ENCODE peak calls at places on chromosome 12, in four cellular contexts. M, W, S and H are unnamed samples.

GRCh38 chr12:107670999-107671643 is 14.5 kb upstream of the PWP1 start:
- DNase-seq in S (no peak), W (peak), M (no peak), H (no peak)

GRCh38 chr12:112170376-112170775 is 45.0 kb downstream of the TRAFD1 start:
- DNase-seq in M (no peak), S (no peak), W (peak), H (peak)

GRCh38 chr12:97235102-97235501 is 227.5 kb upstream of the RMST start:
- DNase-seq in W (no peak), M (no peak), S (no peak), H (no peak)

GRCh38 chr12:27517961-27518668 is 5.9 kb upstream of the PPFIBP1 start:
- DNase-seq in S (no peak), M (no peak), W (no peak), H (no peak)

GRCh38 chr12:62900686-62901272 is 34.2 kb downstream of the PPM1H start:
- DNase-seq in M (no peak), S (no peak), W (no peak), H (no peak)

GRCh38 chr12:11650697-11651281 is 1.3 kb downstream of the ETV6 start:
- DNase-seq in S (no peak), M (no peak), W (no peak), H (no peak)

GRCh38 chr12:97075583-97076268 is 168.7 kb downstream of the NEDD1 start:
- DNase-seq in W (no peak), M (no peak), S (no peak), H (no peak)

GRCh38 chr12:7439579-7440505 is 4.1 kb downstream of the CD163L1 start:
- DNase-seq in S (no peak), M (peak), W (peak), H (peak)

GRCh38 chr12:67193705-67194104 is 75.5 kb upstream of the CAND1 start:
- DNase-seq in W (peak), M (no peak), S (no peak), H (no peak)

GRCh38 chr12:81077686-81078441 is at the start of gene ACSS3:
- DNase-seq in S (no peak), W (no peak), M (peak), H (no peak)

GRCh38 chr12:13275366-13275765 is 78.8 kb downstream of the EMP1 start:
- DNase-seq in M (no peak), W (no peak), S (no peak), H (no peak)

GRCh38 chr12:5043589-5044419 is at the start of gene KCNA5:
- DNase-seq in W (no peak), M (peak), S (no peak), H (peak)

GRCh38 chr12:126726481-126727217 is 1540.3 kb upstream of the TMEM132C start:
- DNase-seq in M (no peak), S (no peak), W (no peak), H (no peak)

GRCh38 chr12:108508243-108508642 is 6.8 kb upstream of the FICD start:
- DNase-seq in S (no peak), W (no peak), M (no peak), H (no peak)

GRCh38 chr12:38904932-38905479 is 385 bp downstream of the CPNE8 start:
- DNase-seq in S (no peak), W (peak), M (peak), H (peak)

GRCh38 chr12:18932715-18933114 is 194.8 kb downstream of the CAPZA3 start:
- DNase-seq in W (no peak), S (no peak), M (no peak), H (no peak)

GRCh38 chr12:55629058-55629841 is 7.4 kb upstream of the OR10P1 start:
- DNase-seq in W (no peak), M (no peak), S (no peak), H (no peak)

GRCh38 chr12:116370004-116370404 is 92.5 kb upstream of the MED13L start:
- DNase-seq in M (no peak), S (no peak), W (no peak), H (peak)

GRCh38 chr12:100951756-100952155 is 157.2 kb downstream of the ANO4 start:
- DNase-seq in M (no peak), W (no peak), S (no peak), H (no peak)

GRCh38 chr12:53061404-53062010 is 11.6 kb downstream of the TNS2 start:
- DNase-seq in S (no peak), W (no peak), M (peak), H (peak)

GRCh38 chr12:93578221-93578620 is 5.7 kb downstream of the SOCS2 start:
- DNase-seq in W (no peak), M (no peak), S (no peak), H (no peak)

GRCh38 chr12:45309826-45310626 is 94.1 kb downstream of the ANO6 start:
- DNase-seq in W (no peak), S (no peak), M (no peak), H (no peak)

GRCh38 chr12:28844718-28845117 is 304.4 kb upstream of the FAR2 start:
- DNase-seq in W (no peak), M (no peak), S (no peak), H (no peak)

GRCh38 chr12:116773276-116773731 is 35.2 kb downstream of the RNFT2 start:
- DNase-seq in M (no peak), W (no peak), S (no peak), H (peak)

GRCh38 chr12:75525263-75525662 is 13.9 kb upstream of the KRR1 start:
- DNase-seq in S (no peak), M (no peak), W (no peak), H (no peak)

GRCh38 chr12:31813305-31813704 is 84.5 kb upstream of the AMN1 start:
- DNase-seq in W (no peak), M (no peak), S (no peak), H (no peak)

GRCh38 chr12:108630481-108631207 is 3.0 kb downstream of the SELPLG start:
- DNase-seq in M (no peak), W (no peak), S (no peak), H (peak)

GRCh38 chr12:48486261-48486660 is 4.0 kb downstream of the C12orf54 start:
- DNase-seq in M (no peak), W (no peak), S (no peak), H (no peak)

GRCh38 chr12:27861428-27862167 is 81.6 kb upstream of the MANSC4 start:
- DNase-seq in S (no peak), W (peak), M (peak), H (no peak)

GRCh38 chr12:23113781-23114180 is 488.8 kb downstream of the ETNK1 start:
- DNase-seq in M (no peak), W (no peak), S (no peak), H (no peak)

GRCh38 chr12:50344775-50345174 is 51.6 kb downstream of the FAM186A start:
- DNase-seq in W (no peak), S (no peak), M (no peak), H (no peak)

GRCh38 chr12:131101006-131101405 is 147.3 kb downstream of the ADGRD1 start:
- DNase-seq in S (no peak), M (no peak), W (no peak), H (no peak)

GRCh38 chr12:51011960-51012359 is 14.2 kb downstream of the SLC11A2 start:
- DNase-seq in W (no peak), M (peak), S (no peak), H (no peak)

GRCh38 chr12:108803428-108804105 is 53.8 kb downstream of the SSH1 start:
- DNase-seq in S (peak), W (peak), M (no peak), H (peak)